ENCODE peak calls at places on chromosomes 3 and 15, in four cellular contexts. F is right cardiac atrium, T is fibroblast of lung, K is lower leg skin. P is an unnamed sample.

GRCh38 chr15:31136016-31136415 is 34.5 kb upstream of the TRPM1 start:
- DNase-seq in F (no peak), T (no peak), K (no peak), P (no peak)

GRCh38 chr3:16350041-16350952 is 85.3 kb downstream of the OXNAD1 start:
- DNase-seq in F (no peak), T (peak; percentile 79), K (no peak), P (no peak)

GRCh38 chr3:153245661-153246060 is 83.6 kb downstream of the RAP2B start:
- DNase-seq in F (no peak), T (no peak), K (no peak), P (no peak)

GRCh38 chr3:197906023-197906849 is 43.8 kb upstream of the RPL35A start:
- DNase-seq in F (peak; percentile 95), T (peak; percentile 96), K (peak; percentile 81), P (peak; percentile 95)

GRCh38 chr3:108552267-108553159 is 36.7 kb downstream of the CIP2A start:
- DNase-seq in F (no peak), T (peak; percentile 29), K (no peak), P (no peak)

GRCh38 chr3:52313774-52314188 is 2.3 kb upstream of the DNAH1 start:
- DNase-seq in F (no peak), T (peak; percentile 38), K (no peak), P (no peak)

GRCh38 chr3:98977520-98977919 is 76.0 kb upstream of the DCBLD2 start:
- DNase-seq in F (no peak), T (peak; percentile 99), K (no peak), P (no peak)

GRCh38 chr3:112980080-112980479 is 5.2 kb upstream of the CD200R1 start:
- DNase-seq in F (no peak), T (no peak), K (no peak), P (no peak)

GRCh38 chr3:172687501-172687900 is 23.4 kb downstream of the NCEH1 start:
- DNase-seq in F (no peak), T (peak; percentile 42), K (no peak), P (no peak)

GRCh38 chr3:177144922-177145321 is 52.4 kb downstream of the TBL1XR1 start:
- DNase-seq in F (no peak), T (no peak), K (no peak), P (no peak)

GRCh38 chr15:78879517-78880241 is 7.0 kb downstream of the MORF4L1 start:
- DNase-seq in F (no peak), T (peak; percentile 28), K (no peak), P (no peak)

GRCh38 chr3:10006048-10006761 is 19.6 kb upstream of the EMC3 start:
- DNase-seq in F (no peak), T (no peak), K (no peak), P (no peak)

GRCh38 chr3:34111361-34111760 is 312.9 kb downstream of the PDCD6IP start:
- DNase-seq in F (no peak), T (no peak), K (no peak), P (no peak)

GRCh38 chr15:43187544-43188155 is 2.4 kb downstream of the CCNDBP1 start:
- DNase-seq in F (no peak), T (peak; percentile 58), K (no peak), P (no peak)

GRCh38 chr3:8371085-8371551 is 130.5 kb upstream of the LMCD1 start:
- DNase-seq in F (peak; percentile 41), T (peak; percentile 95), K (no peak), P (peak; percentile 66)

GRCh38 chr15:26023231-26023630 is 160.1 kb upstream of the ATP10A start:
- DNase-seq in F (no peak), T (peak; percentile 1), K (no peak), P (no peak)

GRCh38 chr15:56942118-56942517 is 23.7 kb downstream of the TCF12 start:
- DNase-seq in F (no peak), T (no peak), K (no peak), P (no peak)

GRCh38 chr15:101043911-101044624 is 124.9 kb downstream of the LRRK1 start:
- DNase-seq in F (no peak), T (no peak), K (no peak), P (peak; percentile 11)

GRCh38 chr3:40312661-40313226 is 3.2 kb downstream of the EIF1B start:
- DNase-seq in F (no peak), T (peak; percentile 33), K (no peak), P (no peak)

GRCh38 chr3:62587579-62588031 is 214.3 kb upstream of the FEZF2 start:
- DNase-seq in F (no peak), T (peak; percentile 99), K (no peak), P (no peak)

GRCh38 chr3:38702231-38702630 is 52.7 kb upstream of the SCN5A start:
- DNase-seq in F (no peak), T (no peak), K (no peak), P (no peak)

GRCh38 chr15:36458406-36458805 is 121.0 kb upstream of the CDIN1 start:
- DNase-seq in F (no peak), T (peak; percentile 62), K (no peak), P (no peak)

GRCh38 chr3:51959651-51960050 is 4.5 kb downstream of the GPR62 start:
- DNase-seq in F (peak; percentile 31), T (no peak), K (no peak), P (no peak)

GRCh38 chr15:79431636-79432344 is at the start of gene MINAR1:
- DNase-seq in F (peak; percentile 69), T (peak; percentile 74), K (no peak), P (peak; percentile 74)

GRCh38 chr15:86213420-86213819 is 133.7 kb downstream of the AGBL1 start:
- DNase-seq in F (no peak), T (no peak), K (no peak), P (no peak)

GRCh38 chr3:161915283-161915682 is 418.7 kb downstream of the OTOL1 start:
- DNase-seq in F (no peak), T (peak; percentile 2), K (no peak), P (no peak)

GRCh38 chr3:112858410-112859069 is 11.9 kb upstream of the CD200R1L start:
- DNase-seq in F (no peak), T (peak; percentile 71), K (no peak), P (no peak)

P was measured in kidney.